ENCODE peak calls at places on chromosomes 16 and 17, in four cellular contexts. S, D, A and E are unnamed samples.

GRCh38 chr16:6947291-6947690 is 385.4 kb upstream of the RBFOX1 start:
- DNase-seq in A (no peak), S (no peak), D (no peak), E (no peak)

GRCh38 chr17:33292184-33292980 is 713 bp downstream of the ASIC2 start:
- DNase-seq in D (no peak), S (no peak), A (peak), E (peak)

GRCh38 chr17:15038656-15039055 is 226.5 kb downstream of the PMP22 start:
- DNase-seq in S (no peak), D (no peak), A (no peak), E (no peak)

GRCh38 chr16:48426244-48427135 is 41.3 kb upstream of the SIAH1 start:
- DNase-seq in A (no peak), S (no peak), D (no peak), E (no peak)

GRCh38 chr17:61399131-61400057 is at the start of gene TBX2:
- DNase-seq in D (no peak), S (peak), A (no peak), E (peak)

GRCh38 chr17:66755101-66755943 is 79.6 kb upstream of the CACNG5 start:
- DNase-seq in S (no peak), A (no peak), D (no peak), E (no peak)

GRCh38 chr17:8153550-8153956 is 1.3 kb upstream of the PER1 start:
- DNase-seq in A (no peak), D (no peak), S (peak), E (no peak)

GRCh38 chr16:2952679-2953078 is 11.4 kb upstream of the KREMEN2 start:
- DNase-seq in A (no peak), S (no peak), D (no peak), E (no peak)

GRCh38 chr16:117381-118365 is 20.8 kb downstream of the NPRL3 start:
- DNase-seq in D (no peak), S (peak), A (peak), E (peak)

GRCh38 chr17:48600244-48601098 is 4.3 kb downstream of the HOXB6 start:
- DNase-seq in S (no peak), A (no peak), D (no peak), E (no peak)

GRCh38 chr17:9330140-9330902 is 245.3 kb downstream of the STX8 start:
- DNase-seq in S (no peak), A (no peak), D (no peak), E (no peak)

GRCh38 chr17:82985973-82986372 is 93.4 kb upstream of the METRNL start:
- DNase-seq in D (no peak), A (no peak), S (no peak), E (no peak)

GRCh38 chr17:38454528-38454927 is 26.3 kb downstream of the ARHGAP23 start:
- DNase-seq in S (no peak), D (no peak), A (no peak), E (no peak)

GRCh38 chr16:79902351-79902750 is 301.8 kb upstream of the MAF start:
- DNase-seq in A (no peak), D (no peak), S (no peak), E (no peak)

GRCh38 chr17:7695586-7695985 is 7.3 kb downstream of the WRAP53 start:
- DNase-seq in D (no peak), A (no peak), S (no peak), E (no peak)

GRCh38 chr17:53219821-53220220 is 602.9 kb upstream of the KIF2B start:
- DNase-seq in D (no peak), A (no peak), S (no peak), E (no peak)

GRCh38 chr17:42928714-42929496 is 28.3 kb downstream of the G6PC1 start:
- DNase-seq in S (peak), A (peak), D (peak), E (peak)

GRCh38 chr17:72562628-72563188 is 441.9 kb downstream of the SOX9 start:
- DNase-seq in A (no peak), S (no peak), D (no peak), E (no peak)

GRCh38 chr16:79104567-79104966 is 496.0 kb downstream of the MAF start:
- DNase-seq in D (no peak), A (no peak), S (no peak), E (no peak)

GRCh38 chr17:66191607-66192377 is at the start of gene CEP112:
- DNase-seq in A (peak), D (no peak), S (peak), E (peak)

GRCh38 chr17:36221187-36221586 is 10.3 kb downstream of the CCL4L2 start:
- DNase-seq in A (no peak), S (no peak), D (no peak), E (no peak)

GRCh38 chr17:15171433-15172047 is 93.6 kb downstream of the PMP22 start:
- DNase-seq in D (no peak), S (peak), A (peak), E (peak)

GRCh38 chr17:50920041-50920410 is 53.9 kb upstream of the TOB1 start:
- DNase-seq in D (no peak), A (no peak), S (no peak), E (no peak)

GRCh38 chr17:9244066-9245052 is 223.0 kb downstream of the NTN1 start:
- DNase-seq in S (no peak), D (no peak), A (no peak), E (no peak)

GRCh38 chr17:81291662-81292061 is 3.4 kb downstream of the SLC38A10 start:
- DNase-seq in A (peak), S (peak), D (no peak), E (peak)

GRCh38 chr16:49183911-49184310 is 97.7 kb downstream of the CBLN1 start:
- DNase-seq in A (peak), D (no peak), S (peak), E (peak)

GRCh38 chr17:35900693-35901487 is 20.7 kb upstream of the CCL5 start:
- DNase-seq in A (no peak), S (no peak), D (no peak), E (peak)

GRCh38 chr16:47884131-47884725 is 271.6 kb downstream of the ABCC12 start:
- DNase-seq in D (no peak), S (no peak), A (no peak), E (no peak)

GRCh38 chr17:1997587-1998425 is 27.3 kb downstream of the RTN4RL1 start:
- DNase-seq in S (peak), D (no peak), A (no peak), E (peak)

GRCh38 chr16:26905336-26905735 is 161.4 kb upstream of the C16orf82 start:
- DNase-seq in D (no peak), S (no peak), A (no peak), E (no peak)

GRCh38 chr17:48510761-48511604 is 19.8 kb downstream of the HOXB1 start:
- DNase-seq in A (no peak), S (no peak), D (peak), E (no peak)

GRCh38 chr16:80931985-80932720 is 74.5 kb downstream of the CMC2 start:
- DNase-seq in D (no peak), A (no peak), S (peak), E (no peak)

GRCh38 chr16:28098171-28098958 is 34.9 kb upstream of the GSG1L start:
- DNase-seq in D (no peak), S (no peak), A (no peak), E (no peak)

GRCh38 chr16:28101533-28101890 is 38.0 kb upstream of the GSG1L start:
- DNase-seq in A (no peak), S (no peak), D (no peak), E (no peak)

GRCh38 chr16:28097500-28097899 is 34.0 kb upstream of the GSG1L start:
- DNase-seq in A (no peak), S (no peak), D (no peak), E (no peak)

GRCh38 chr16:28100810-28101532 is 37.5 kb upstream of the GSG1L start:
- DNase-seq in S (no peak), D (no peak), A (no peak), E (no peak)

GRCh38 chr16:28098959-28099945 is 35.7 kb upstream of the GSG1L start:
- DNase-seq in D (no peak), A (no peak), S (no peak), E (no peak)
- TF ChIP-seq TARDBP in D (no peak), A (no peak), S (no peak), E (no peak)

GRCh38 chr16:82542714-82543113 is 84.1 kb upstream of the CDH13 start:
- DNase-seq in A (no peak), S (no peak), D (no peak), E (no peak)

DNA sequence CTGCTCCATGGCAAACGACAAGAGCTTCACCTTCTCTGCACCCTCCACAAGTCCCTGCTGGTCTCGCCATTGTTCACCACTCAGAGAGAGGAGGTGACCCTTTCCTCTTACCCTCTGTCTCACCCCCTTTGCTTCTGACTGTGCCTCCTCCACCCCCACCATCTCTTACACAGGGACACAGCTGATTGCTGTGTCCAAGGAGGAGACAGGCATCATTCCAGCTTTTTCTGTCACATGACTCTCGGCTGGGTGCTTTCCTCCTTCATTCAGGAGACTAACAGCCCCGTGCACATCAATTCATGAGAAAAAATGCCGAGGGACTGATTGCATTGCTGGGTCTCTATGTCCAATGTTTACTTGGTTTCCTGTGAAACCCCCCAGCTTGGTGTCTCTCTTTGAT is 82.4 kb upstream of the CDH13 start:
- DNase-seq in A (no peak), D (no peak), S (no peak), E (no peak)
- TF ChIP-seq SP1 in A (no peak), D (no peak), S (no peak), E (no peak)

GRCh38 chr16:66943426-66944053 is 8.2 kb downstream of the CES2 start:
- DNase-seq in A (no peak), D (no peak), S (no peak), E (no peak)
- TF ChIP-seq BHLHE40 in A (no peak), D (no peak), S (no peak), E (no peak)

GRCh38 chr16:82433042-82433441 is 193.7 kb upstream of the CDH13 start:
- DNase-seq in A (no peak), S (no peak), D (no peak), E (no peak)

GRCh38 chr16:82432261-82432660 is 194.5 kb upstream of the CDH13 start:
- DNase-seq in A (no peak), D (no peak), S (no peak), E (no peak)
- TF ChIP-seq TARDBP in A (no peak), D (no peak), S (no peak), E (no peak)

GRCh38 chr17:77441130-77441920 is 300.6 kb downstream of the SEC14L1 start:
- DNase-seq in A (no peak), D (peak), S (no peak), E (no peak)
- TF ChIP-seq SP1 in A (no peak), D (peak), S (no peak), E (no peak)

DNA sequence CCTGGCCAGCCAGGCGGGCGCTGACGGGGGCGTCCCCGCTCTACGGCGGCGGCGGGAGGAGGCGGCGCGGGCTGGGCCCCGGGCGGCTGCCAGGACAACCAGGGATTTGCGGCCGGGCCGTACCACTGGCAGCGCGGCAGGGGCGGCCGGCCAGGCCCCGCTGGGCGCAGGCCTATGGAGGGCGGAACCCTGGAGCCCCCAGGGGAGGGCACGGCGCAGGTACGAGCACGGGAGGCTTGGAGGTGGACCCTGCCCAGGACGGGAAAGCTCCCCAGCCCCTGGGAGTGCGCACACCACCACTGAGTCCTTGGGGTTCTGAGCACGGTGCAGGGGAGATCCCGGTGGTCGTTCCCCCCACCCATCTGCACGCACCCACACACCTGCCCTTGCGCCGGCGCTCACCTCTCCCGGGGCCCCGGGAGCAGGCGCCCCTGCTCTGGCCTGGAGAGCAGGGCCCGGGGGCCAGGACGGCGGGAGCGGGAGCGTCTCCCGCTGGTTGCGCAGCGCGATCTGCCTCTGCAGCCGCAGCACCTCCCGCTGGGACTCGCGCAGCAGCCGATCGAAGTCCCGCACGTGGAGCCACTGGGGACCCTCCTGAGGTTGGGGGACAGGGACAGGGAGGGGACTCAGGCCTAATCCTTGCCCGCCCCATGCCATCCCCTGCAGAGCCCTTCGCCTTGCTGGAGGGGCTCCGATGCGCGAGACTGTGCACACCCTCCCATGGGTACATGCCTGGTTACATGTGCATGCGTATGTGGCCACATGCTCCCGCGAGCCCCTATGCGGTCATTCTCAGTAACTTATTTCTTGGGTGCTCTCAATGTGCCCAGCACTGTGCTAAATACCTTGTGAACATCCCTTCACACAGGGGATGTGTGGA is 3.9 kb downstream of the TSPOAP1 start:
- DNase-seq in A (no peak), S (no peak), D (no peak), E (no peak)
- TF ChIP-seq BHLHE40 in A (no peak), S (no peak), D (peak), E (no peak)

GRCh38 chr17:78360371-78361226 is 722 bp upstream of the SOCS3 start:
- DNase-seq in S (peak), A (peak), D (no peak), E (peak)
- TF ChIP-seq TARDBP in S (peak), A (peak), D (no peak), E (no peak)

DNA sequence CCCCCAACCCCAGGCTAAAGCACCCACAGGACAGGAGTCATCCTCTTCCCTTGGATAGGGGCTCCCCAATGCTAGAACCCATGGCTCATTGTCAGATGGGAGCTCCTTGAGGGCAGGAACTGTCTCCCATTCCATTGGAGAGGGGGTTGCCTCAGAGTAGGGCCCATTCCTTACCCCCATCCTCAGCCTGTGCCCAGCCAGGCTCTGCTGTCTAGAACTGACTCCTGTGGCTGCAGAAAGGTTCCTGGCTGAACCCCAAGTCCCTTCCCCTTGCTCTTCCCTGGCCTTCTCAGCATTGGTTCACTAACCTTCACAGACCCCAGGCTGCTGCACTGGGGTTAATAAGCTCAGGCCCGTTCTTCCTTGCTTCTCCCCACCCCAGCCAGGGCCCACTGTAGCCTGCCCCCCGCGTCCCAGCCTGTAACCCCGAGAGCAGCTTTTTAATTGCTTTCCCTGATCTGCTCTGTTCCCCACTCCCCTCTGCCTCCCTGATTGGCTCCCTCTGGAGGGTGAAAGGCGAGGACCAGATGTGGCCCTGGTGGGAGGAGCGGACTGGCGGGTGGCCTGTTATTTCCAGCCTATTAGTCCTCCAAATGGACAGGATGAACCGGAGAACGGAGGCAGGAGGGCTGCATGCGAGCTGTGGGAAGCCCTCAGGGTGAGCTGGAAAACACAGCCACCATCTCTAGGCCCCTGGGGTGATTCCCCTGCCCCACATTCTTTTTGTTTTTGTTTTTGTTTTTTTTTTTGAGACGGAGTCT is 6.0 kb upstream of the GFAP start:
- DNase-seq in D (no peak), S (no peak), A (peak), E (no peak)
- TF ChIP-seq SP1 in D (no peak), S (no peak), A (no peak), E (no peak)

GRCh38 chr17:12613566-12613965 is 52.1 kb upstream of the MYOCD start:
- DNase-seq in D (no peak), S (no peak), A (no peak), E (no peak)
- TF ChIP-seq BHLHE40 in D (no peak), S (no peak), A (no peak), E (no peak)

GRCh38 chr17:59406808-59407381 is 75.4 kb downstream of the YPEL2 start:
- DNase-seq in D (no peak), S (peak), A (no peak), E (peak)
- TF ChIP-seq TARDBP in D (no peak), S (no peak), A (no peak), E (no peak)